ENCODE peak calls at places on chromosome 18, in five cellular contexts. Q is bronchial epithelial cell, V is suprapubic skin, X is Calu3, I is astrocyte. N is an unnamed sample.
A peak's percentile ranks its signal among the peaks of the same experiment; 100 is the strongest.

GRCh38 chr18:37465922-37466321 is 99.7 kb downstream of the CELF4 start:
- DNase-seq in I (no peak), X (no peak), Q (no peak), V (no peak), N (no peak)

GRCh38 chr18:67589325-67589724 is 72.8 kb upstream of the DSEL start:
- DNase-seq in I (no peak), V (no peak), X (no peak), Q (peak; percentile 38), N (no peak)

GRCh38 chr18:12657048-12657848 is 659 bp downstream of the SPIRE1 start:
- DNase-seq in Q (no peak), X (peak; percentile 21), I (peak; percentile 37), V (peak; percentile 67), N (no peak)

GRCh38 chr18:23967321-23968089 is 47.0 kb upstream of the TTC39C start:
- DNase-seq in V (no peak), I (no peak), X (no peak), Q (no peak), N (no peak)

GRCh38 chr18:32549248-32549842 is 78.7 kb upstream of the GAREM1 start:
- DNase-seq in I (peak; percentile 9), V (no peak), Q (peak; percentile 48), X (peak; percentile 74), N (no peak)

GRCh38 chr18:74778191-74778847 is 180.6 kb downstream of the ZNF407 start:
- DNase-seq in I (peak; percentile 39), V (no peak), X (no peak), Q (peak; percentile 61), N (no peak)

GRCh38 chr18:79517322-79517721 is 121.6 kb downstream of the NFATC1 start:
- DNase-seq in V (no peak), Q (no peak), I (no peak), X (no peak), N (no peak)

GRCh38 chr18:28287146-28287545 is 110.2 kb upstream of the CDH2 start:
- DNase-seq in Q (no peak), I (no peak), X (no peak), V (no peak), N (no peak)

GRCh38 chr18:52333860-52334259 is 6.1 kb upstream of the DCC start:
- DNase-seq in I (no peak), X (no peak), V (no peak), Q (no peak), N (no peak)

GRCh38 chr18:63264871-63265270 is 54.7 kb downstream of the BCL2 start:
- DNase-seq in V (no peak), X (no peak), I (no peak), Q (no peak), N (no peak)

GRCh38 chr18:65852273-65852672 is 101.5 kb downstream of the CDH7 start:
- DNase-seq in V (no peak), Q (no peak), I (no peak), X (no peak), N (no peak)

GRCh38 chr18:67997496-67997895 is 481.0 kb upstream of the DSEL start:
- DNase-seq in X (no peak), Q (peak; percentile 5), V (no peak), I (no peak), N (no peak)

GRCh38 chr18:59220164-59220783 is 316 bp downstream of the GRP start:
- DNase-seq in X (no peak), I (no peak), Q (no peak), V (no peak), N (no peak)

GRCh38 chr18:10131783-10132381 is 218.1 kb downstream of the VAPA start:
- DNase-seq in I (no peak), Q (no peak), X (peak; percentile 24), V (no peak), N (no peak)

GRCh38 chr18:77632738-77633137 is 383.1 kb downstream of the GALR1 start:
- DNase-seq in I (no peak), X (no peak), V (no peak), Q (no peak), N (no peak)

GRCh38 chr18:23719634-23720201 is 30.5 kb downstream of the LAMA3 start:
- DNase-seq in V (no peak), I (peak; percentile 98), Q (peak; percentile 97), X (peak; percentile 53), N (no peak)

GRCh38 chr18:55433688-55434087 is 154.3 kb downstream of the TCF4 start:
- DNase-seq in I (no peak), Q (no peak), X (no peak), V (no peak), N (no peak)

GRCh38 chr18:32776525-32776924 is 3.7 kb upstream of the KLHL14 start:
- DNase-seq in X (no peak), V (no peak), I (no peak), Q (no peak), N (no peak)

GRCh38 chr18:42360716-42361115 is 405.7 kb downstream of the PIK3C3 start:
- DNase-seq in X (no peak), I (no peak), V (no peak), Q (no peak), N (no peak)

GRCh38 chr18:41396211-41396610 is 558.8 kb upstream of the PIK3C3 start:
- DNase-seq in V (no peak), I (no peak), Q (no peak), X (no peak), N (no peak)

GRCh38 chr18:61569176-61569892 is 236.1 kb downstream of the CDH20 start:
- DNase-seq in I (peak; percentile 86), X (peak; percentile 16), Q (peak; percentile 89), V (no peak), N (no peak)

GRCh38 chr18:2932247-2933181 is 80.4 kb downstream of the LPIN2 start:
- DNase-seq in I (peak; percentile 34), V (no peak), X (peak; percentile 55), Q (peak; percentile 54), N (no peak)

GRCh38 chr18:7105943-7106342 is 11.7 kb downstream of the LAMA1 start:
- DNase-seq in V (no peak), X (no peak), Q (no peak), I (no peak), N (peak; percentile 44)

GRCh38 chr18:22020867-22021370 is 148.5 kb upstream of the GATA6 start:
- DNase-seq in V (no peak), I (no peak), X (no peak), Q (no peak), N (no peak)

GRCh38 chr18:23226930-23227728 is 91.8 kb downstream of the CABLES1 start:
- DNase-seq in Q (peak; percentile 66), I (peak; percentile 94), X (peak; percentile 42), V (peak; percentile 86), N (no peak)

GRCh38 chr18:61942072-61942471 is 49.3 kb upstream of the RNF152 start:
- DNase-seq in V (no peak), X (no peak), Q (no peak), I (no peak), N (no peak)

GRCh38 chr18:28541941-28542340 is 365.0 kb upstream of the CDH2 start:
- DNase-seq in V (no peak), I (no peak), Q (no peak), X (no peak), N (no peak)

GRCh38 chr18:58496937-58497336 is 132.0 kb downstream of the ALPK2 start:
- DNase-seq in X (peak; percentile 38), I (no peak), V (no peak), Q (peak; percentile 20), N (no peak)

GRCh38 chr18:59353079-59353680 is 5.9 kb downstream of the LMAN1 start:
- DNase-seq in V (no peak), I (no peak), Q (peak; percentile 63), X (no peak), N (no peak)

GRCh38 chr18:61658431-61658830 is 234.4 kb downstream of the RNF152 start:
- DNase-seq in V (no peak), Q (no peak), I (no peak), X (no peak), N (no peak)

GRCh38 chr18:10252952-10253680 is 201.3 kb upstream of the APCDD1 start:
- DNase-seq in V (no peak), I (no peak), Q (peak; percentile 59), X (no peak), N (no peak)

GRCh38 chr18:48889115-48889941 is 61.4 kb downstream of the SMAD7 start:
- DNase-seq in Q (no peak), V (no peak), X (no peak), I (no peak), N (peak; percentile 81)

GRCh38 chr18:48887294-48887904 is 63.4 kb downstream of the SMAD7 start:
- DNase-seq in X (no peak), I (no peak), V (no peak), Q (no peak), N (peak; percentile 63)

GRCh38 chr18:48886520-48887293 is 64.1 kb downstream of the SMAD7 start:
- DNase-seq in V (no peak), I (no peak), X (no peak), Q (no peak), N (peak; percentile 30)

GRCh38 chr18:48888681-48889080 is 62.1 kb downstream of the SMAD7 start:
- DNase-seq in I (no peak), X (no peak), V (no peak), Q (no peak), N (peak; percentile 44)

DNA sequence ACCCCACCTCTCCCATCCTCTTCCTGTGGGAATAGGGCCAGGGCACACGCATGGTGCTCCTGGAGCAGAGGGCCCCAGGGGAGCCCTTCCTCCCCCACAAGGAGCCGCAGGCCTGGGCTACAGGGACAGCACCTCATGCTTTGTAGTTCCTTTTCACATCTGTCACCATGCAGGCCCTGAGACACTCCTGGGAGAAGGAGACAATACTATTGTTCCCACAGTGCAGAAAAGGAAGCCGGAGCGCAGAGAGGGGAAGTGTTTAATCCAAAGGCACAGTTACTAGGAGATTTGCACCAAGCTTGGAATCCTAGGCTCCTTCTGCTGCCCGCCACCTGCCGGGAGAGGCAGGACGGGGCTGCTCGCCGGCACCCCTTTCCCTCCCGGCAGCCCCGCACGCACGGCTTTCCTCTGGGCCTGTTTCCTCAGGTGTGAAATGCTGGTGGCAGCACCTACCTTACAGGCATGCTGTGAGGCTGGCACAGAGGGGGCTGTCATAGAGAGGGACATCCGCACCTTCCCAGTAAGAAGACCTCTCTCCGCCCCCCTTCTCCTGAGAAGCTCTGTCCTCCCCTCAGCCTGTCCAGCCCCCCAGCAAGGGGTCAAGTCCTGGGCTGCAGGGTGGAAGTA is 62.7 kb downstream of the SMAD7 start:
- DNase-seq in V (no peak), I (no peak), Q (no peak), X (no peak), N (peak; percentile 72)
- TF ChIP-seq CTCF in V (no peak), I (no peak), Q (no peak), X (no peak), N (no peak)

DNA sequence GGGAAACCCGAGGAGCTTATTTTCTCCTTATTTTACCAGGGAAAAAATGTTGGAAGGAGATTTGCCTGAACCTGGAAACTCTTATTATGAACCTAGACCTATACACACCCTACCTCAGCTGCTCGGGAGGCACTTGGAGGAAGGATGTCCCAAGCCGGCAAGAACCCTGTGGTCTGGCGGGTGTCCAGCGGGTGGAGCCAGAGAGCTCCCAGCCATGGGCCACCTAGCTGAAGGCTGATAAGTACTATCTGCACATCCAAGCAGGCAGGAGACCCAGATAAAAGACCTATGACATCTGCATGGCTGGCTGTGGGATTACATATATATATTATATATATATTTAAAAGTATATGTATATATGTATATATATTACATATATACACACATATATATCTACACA is 1.1 kb upstream of the SLC14A1 start:
- DNase-seq in V (peak; percentile 79), Q (peak; percentile 73), X (peak; percentile 92), I (peak; percentile 59), N (no peak)
- TF ChIP-seq CTCF in V (peak; percentile 3), Q (peak; percentile 88), X (peak; percentile 87), I (peak; percentile 68), N (peak; percentile 90)

GRCh38 chr18:45386256-45386655 is 229.0 kb upstream of the SLC14A2 start:
- DNase-seq in X (peak; percentile 53), V (no peak), Q (peak; percentile 44), I (no peak), N (no peak)
- TF ChIP-seq CTCF in X (peak; percentile 64), V (no peak), Q (peak; percentile 93), I (peak; percentile 43), N (peak; percentile 75)

GRCh38 chr18:50218432-50219197 is 23.7 kb upstream of the MYO5B start:
- DNase-seq in Q (peak; percentile 54), X (peak; percentile 57), V (no peak), I (peak; percentile 10), N (no peak)
- TF ChIP-seq CTCF in Q (peak; percentile 69), X (peak; percentile 64), V (no peak), I (peak; percentile 14), N (peak; percentile 66)